ENCODE peak calls at places on chromosomes 2 and 18, in four cellular contexts. B is NCI-H1436; J is HS-27A; D is stimulated activated naive B cell treated with anti-CD40 and anti-IgM and Interleukin-4, amounts not matched to agents 10 μg/mL and 1 μg/mL and 100 μg/mL, for 72 hours. F is an unnamed sample.

GRCh38 chr2:80461505-80462197 is 157.1 kb upstream of the LRRTM1 start:
- DNase-seq in B (no peak), J (no peak), D (no peak), F (no peak)

GRCh38 chr2:3200420-3200939 is 177.1 kb downstream of the EIPR1 start:
- DNase-seq in B (no peak), J (no peak), D (no peak), F (no peak)

GRCh38 chr2:32711219-32711618 is 83.4 kb downstream of the TTC27 start:
- DNase-seq in B (no peak), J (no peak), D (no peak), F (no peak)

GRCh38 chr2:30612371-30612770 is 165.3 kb downstream of the LCLAT1 start:
- DNase-seq in B (no peak), J (no peak), D (no peak), F (no peak)

GRCh38 chr2:238967978-238968360 is 120.1 kb downstream of the TWIST2 start:
- DNase-seq in B (no peak), J (no peak), D (no peak), F (no peak)

GRCh38 chr2:75053484-75054112 is 95.2 kb downstream of the POLE4 start:
- DNase-seq in B (peak; percentile 63), J (no peak), D (peak; percentile 4), F (peak; percentile 9)

GRCh38 chr2:152544626-152545025 is 172.6 kb downstream of the PRPF40A start:
- DNase-seq in B (no peak), J (no peak), D (no peak), F (no peak)

GRCh38 chr18:34222396-34223163 is 2.1 kb downstream of the NOL4 start:
- DNase-seq in B (peak; percentile 48), J (no peak), D (no peak), F (no peak)

GRCh38 chr2:52311862-52312261 is 1279.9 kb upstream of the NRXN1 start:
- DNase-seq in B (no peak), J (no peak), D (no peak), F (no peak)

GRCh38 chr2:8569332-8569930 is 112.4 kb upstream of the ID2 start:
- DNase-seq in B (no peak), J (no peak), D (no peak), F (no peak)

GRCh38 chr2:3780477-3781402 is 77.4 kb downstream of the DCDC2C start:
- DNase-seq in B (peak; percentile 65), J (no peak), D (peak; percentile 24), F (no peak)

GRCh38 chr2:109070290-109070689 is 58.7 kb upstream of the SH3RF3 start:
- DNase-seq in B (no peak), J (no peak), D (no peak), F (no peak)

GRCh38 chr2:150859872-150860271 is 372.4 kb upstream of the RND3 start:
- DNase-seq in B (no peak), J (no peak), D (no peak), F (no peak)

GRCh38 chr2:139217641-139218040 is 437.5 kb upstream of the NXPH2 start:
- DNase-seq in B (no peak), J (no peak), D (no peak), F (no peak)

GRCh38 chr2:230042195-230042594 is 26.5 kb downstream of the SLC16A14 start:
- DNase-seq in B (no peak), J (no peak), D (no peak), F (no peak)

GRCh38 chr2:199932312-199932855 is 21.3 kb downstream of the C2orf69 start:
- DNase-seq in B (no peak), J (no peak), D (no peak), F (no peak)

GRCh38 chr2:71713581-71714580 is 260.5 kb downstream of the DYSF start:
- DNase-seq in B (no peak), J (no peak), D (no peak), F (no peak)

GRCh38 chr2:200654823-200655222 is 69.0 kb downstream of the AOX1 start:
- DNase-seq in B (no peak), J (no peak), D (no peak), F (no peak)

GRCh38 chr18:35178260-35178659 is 62.6 kb upstream of the ZNF397 start:
- DNase-seq in B (no peak), J (peak; percentile 8), D (no peak), F (no peak)

GRCh38 chr2:45119855-45120254 is 110.6 kb upstream of the SIX2 start:
- DNase-seq in B (no peak), J (peak; percentile 90), D (no peak), F (no peak)

GRCh38 chr2:102888514-102888913 is 126.7 kb downstream of the TMEM182 start:
- DNase-seq in B (no peak), J (no peak), D (no peak), F (no peak)

GRCh38 chr2:240584486-240585031 is 2.0 kb upstream of the CAPN10 start:
- DNase-seq in B (peak; percentile 10), J (no peak), D (peak; percentile 73), F (no peak)

F was measured in NCI-H2107.